ENCODE peak calls at places on chromosomes 7 and 10, in four cellular contexts. One of them, this sample, is unnamed.
A peak's percentile ranks its signal among the peaks of the same experiment; 100 is the strongest.

GRCh38 chr7:10672186-10672585 is 301.5 kb upstream of the PHF14 start:
- DNase-seq in heart left ventricle: no peak
- DNase-seq in A549: no peak
- DNase-seq in endothelial cell of umbilical vein: no peak
- DNase-seq in this sample: no peak

GRCh38 chr7:48171190-48171589 is at the start of gene ABCA13:
- DNase-seq in heart left ventricle: no peak
- DNase-seq in A549: no peak
- DNase-seq in endothelial cell of umbilical vein: no peak
- DNase-seq in this sample: no peak

GRCh38 chr7:55083206-55083605 is 64.4 kb downstream of the EGFR start:
- DNase-seq in heart left ventricle: no peak
- DNase-seq in A549: no peak
- DNase-seq in endothelial cell of umbilical vein: no peak
- DNase-seq in this sample: no peak

GRCh38 chr7:36406156-36406555 is 16.5 kb downstream of the ANLN start:
- DNase-seq in heart left ventricle: no peak
- DNase-seq in A549: no peak
- DNase-seq in endothelial cell of umbilical vein: peak; percentile 40
- DNase-seq in this sample: no peak

GRCh38 chr10:75868601-75869000 is 437.2 kb downstream of the LRMDA start:
- DNase-seq in heart left ventricle: no peak
- DNase-seq in A549: no peak
- DNase-seq in endothelial cell of umbilical vein: no peak
- DNase-seq in this sample: no peak

GRCh38 chr7:12567015-12567414 is 3.5 kb upstream of the SCIN start:
- DNase-seq in heart left ventricle: no peak
- DNase-seq in A549: no peak
- DNase-seq in endothelial cell of umbilical vein: no peak
- DNase-seq in this sample: no peak

GRCh38 chr7:40700653-40701475 is 566.1 kb downstream of the SUGCT start:
- DNase-seq in heart left ventricle: no peak
- DNase-seq in A549: no peak
- DNase-seq in endothelial cell of umbilical vein: no peak
- DNase-seq in this sample: no peak

GRCh38 chr7:32223721-32224120 is 153.5 kb upstream of the PDE1C start:
- DNase-seq in heart left ventricle: no peak
- DNase-seq in A549: no peak
- DNase-seq in endothelial cell of umbilical vein: no peak
- DNase-seq in this sample: no peak

GRCh38 chr7:98296833-98297232 is 15.3 kb downstream of the BRI3 start:
- DNase-seq in heart left ventricle: no peak
- DNase-seq in A549: no peak
- DNase-seq in endothelial cell of umbilical vein: no peak
- DNase-seq in this sample: no peak

GRCh38 chr7:701086-701671 is 25.3 kb upstream of the DNAAF5 start:
- DNase-seq in heart left ventricle: no peak
- DNase-seq in A549: no peak
- DNase-seq in endothelial cell of umbilical vein: no peak
- DNase-seq in this sample: no peak

GRCh38 chr10:113115534-113115933 is 165.5 kb downstream of the TCF7L2 start:
- DNase-seq in heart left ventricle: no peak
- DNase-seq in A549: no peak
- DNase-seq in endothelial cell of umbilical vein: no peak
- DNase-seq in this sample: no peak

GRCh38 chr10:29636178-29636577 is 1.4 kb upstream of the SVIL start:
- DNase-seq in heart left ventricle: no peak
- DNase-seq in A549: no peak
- DNase-seq in endothelial cell of umbilical vein: peak; percentile 90
- DNase-seq in this sample: no peak

GRCh38 chr10:124705021-124705740 is 39.0 kb downstream of the FAM53B start:
- DNase-seq in heart left ventricle: no peak
- DNase-seq in A549: no peak
- DNase-seq in endothelial cell of umbilical vein: no peak
- DNase-seq in this sample: no peak

GRCh38 chr10:77582710-77583115 is 54.9 kb downstream of the KCNMA1 start:
- DNase-seq in heart left ventricle: no peak
- DNase-seq in A549: peak; percentile 55
- DNase-seq in endothelial cell of umbilical vein: no peak
- DNase-seq in this sample: no peak

GRCh38 chr7:116502201-116503096 is 2.9 kb downstream of the CAV2 start:
- DNase-seq in heart left ventricle: no peak
- DNase-seq in A549: peak; percentile 35
- DNase-seq in endothelial cell of umbilical vein: peak; percentile 36
- DNase-seq in this sample: no peak

GRCh38 chr7:1692500-1693418 is 22.7 kb downstream of the ELFN1 start:
- DNase-seq in heart left ventricle: peak; percentile 12
- DNase-seq in A549: no peak
- DNase-seq in endothelial cell of umbilical vein: no peak
- DNase-seq in this sample: no peak

GRCh38 chr7:101939136-101939695 is 121.8 kb downstream of the CUX1 start:
- DNase-seq in heart left ventricle: no peak
- DNase-seq in A549: no peak
- DNase-seq in endothelial cell of umbilical vein: no peak
- DNase-seq in this sample: no peak

GRCh38 chr7:5630670-5631069 is 150.8 kb downstream of the RNF216 start:
- DNase-seq in heart left ventricle: no peak
- DNase-seq in A549: no peak
- DNase-seq in endothelial cell of umbilical vein: no peak
- DNase-seq in this sample: no peak

GRCh38 chr10:58513189-58514101 is 773 bp downstream of the BICC1 start:
- DNase-seq in heart left ventricle: peak; percentile 68
- DNase-seq in A549: peak; percentile 69
- DNase-seq in endothelial cell of umbilical vein: peak; percentile 7
- DNase-seq in this sample: no peak

GRCh38 chr10:102262744-102263370 is 17.5 kb downstream of the GBF1 start:
- DNase-seq in heart left ventricle: no peak
- DNase-seq in A549: no peak
- DNase-seq in endothelial cell of umbilical vein: no peak
- DNase-seq in this sample: no peak

GRCh38 chr10:52599586-52600200 is 172.9 kb downstream of the MBL2 start:
- DNase-seq in heart left ventricle: no peak
- DNase-seq in A549: no peak
- DNase-seq in endothelial cell of umbilical vein: no peak
- DNase-seq in this sample: no peak

GRCh38 chr7:152313879-152314604 is 121.8 kb downstream of the KMT2C start:
- DNase-seq in heart left ventricle: peak; percentile 35
- DNase-seq in A549: peak; percentile 43
- DNase-seq in endothelial cell of umbilical vein: peak; percentile 96
- DNase-seq in this sample: peak; percentile 84

GRCh38 chr7:11313801-11314200 is 340.1 kb downstream of the PHF14 start:
- DNase-seq in heart left ventricle: no peak
- DNase-seq in A549: no peak
- DNase-seq in endothelial cell of umbilical vein: no peak
- DNase-seq in this sample: no peak

GRCh38 chr7:135974667-135975066 is 2.5 kb downstream of the MTPN start:
- DNase-seq in heart left ventricle: no peak
- DNase-seq in A549: no peak
- DNase-seq in endothelial cell of umbilical vein: no peak
- DNase-seq in this sample: no peak

GRCh38 chr7:17932770-17933169 is 7.5 kb downstream of the SNX13 start:
- DNase-seq in heart left ventricle: no peak
- DNase-seq in A549: no peak
- DNase-seq in endothelial cell of umbilical vein: no peak
- DNase-seq in this sample: no peak

GRCh38 chr7:13990319-13990983 is 985 bp upstream of the ETV1 start:
- DNase-seq in heart left ventricle: peak; percentile 51
- DNase-seq in A549: peak; percentile 23
- DNase-seq in endothelial cell of umbilical vein: peak; percentile 73
- DNase-seq in this sample: peak; percentile 54

GRCh38 chr7:13988011-13988410 is 1.5 kb downstream of the ETV1 start:
- DNase-seq in heart left ventricle: no peak
- DNase-seq in A549: no peak
- DNase-seq in endothelial cell of umbilical vein: peak; percentile 45
- DNase-seq in this sample: no peak

GRCh38 chr7:13989944-13990295 is 454 bp upstream of the ETV1 start:
- DNase-seq in heart left ventricle: no peak
- DNase-seq in A549: no peak
- DNase-seq in endothelial cell of umbilical vein: no peak
- DNase-seq in this sample: no peak

GRCh38 chr7:13988765-13989137 is 715 bp downstream of the ETV1 start:
- DNase-seq in heart left ventricle: peak; percentile 26
- DNase-seq in A549: no peak
- DNase-seq in endothelial cell of umbilical vein: peak; percentile 67
- DNase-seq in this sample: no peak

DNA sequence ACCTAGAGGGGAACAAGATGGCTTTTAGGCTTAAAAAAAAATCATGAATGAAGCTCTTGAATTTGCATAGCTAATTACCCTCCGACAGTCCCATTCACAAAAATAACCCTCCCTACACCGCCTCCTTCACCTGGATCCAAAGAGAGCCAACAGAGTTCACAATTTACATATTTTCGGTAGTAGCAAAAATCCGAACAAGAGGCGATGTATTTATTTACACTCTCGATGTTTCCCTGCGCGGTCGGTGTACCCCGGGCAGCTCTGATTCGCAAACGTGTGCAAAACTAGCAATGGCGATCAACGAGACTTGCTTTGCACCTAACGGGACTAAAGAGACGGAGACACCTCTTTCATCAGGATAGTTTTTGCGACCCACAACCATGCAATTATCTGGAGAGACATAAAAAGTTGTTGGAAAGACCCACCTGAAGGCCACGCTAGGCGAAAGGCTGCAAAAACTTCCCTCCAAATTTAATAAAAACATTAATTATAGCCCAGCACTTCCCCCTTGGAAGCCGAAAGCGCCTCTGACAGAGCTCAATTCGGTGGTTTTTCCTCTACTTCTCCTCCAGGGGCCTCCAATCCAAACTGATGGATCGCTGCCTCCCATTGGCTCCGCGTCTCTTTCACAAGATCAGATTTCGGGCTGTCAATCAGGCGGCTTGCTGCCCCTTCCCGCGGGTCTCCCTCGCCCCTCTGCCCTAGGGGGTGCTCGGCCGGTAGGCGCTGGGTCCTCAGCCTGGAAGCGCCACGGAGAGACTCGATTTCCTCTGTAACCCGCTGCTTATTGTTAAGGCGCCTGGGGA is at the start of gene ETV1:
- DNase-seq in heart left ventricle: peak; percentile 75
- DNase-seq in A549: peak; percentile 79
- DNase-seq in endothelial cell of umbilical vein: peak; percentile 81
- DNase-seq in this sample: peak; percentile 55
- TF ChIP-seq POLR2A in heart left ventricle: peak; percentile 39
- TF ChIP-seq POLR2A in A549: no peak
- TF ChIP-seq POLR2A in endothelial cell of umbilical vein: peak; percentile 33
- TF ChIP-seq POLR2A in this sample: no peak

GRCh38 chr10:73627300-73627699 is 14.0 kb downstream of the MYOZ1 start:
- DNase-seq in heart left ventricle: no peak
- DNase-seq in A549: no peak
- DNase-seq in endothelial cell of umbilical vein: no peak
- DNase-seq in this sample: no peak

GRCh38 chr10:73629165-73629564 is 12.1 kb downstream of the MYOZ1 start:
- DNase-seq in heart left ventricle: no peak
- DNase-seq in A549: no peak
- DNase-seq in endothelial cell of umbilical vein: no peak
- DNase-seq in this sample: no peak

GRCh38 chr10:73628405-73628804 is 12.9 kb downstream of the MYOZ1 start:
- DNase-seq in heart left ventricle: no peak
- DNase-seq in A549: no peak
- DNase-seq in endothelial cell of umbilical vein: no peak
- DNase-seq in this sample: no peak

GRCh38 chr10:73625004-73625883 is 16.0 kb downstream of the MYOZ1 start:
- DNase-seq in heart left ventricle: peak; percentile 25
- DNase-seq in A549: peak; percentile 60
- DNase-seq in endothelial cell of umbilical vein: peak; percentile 47
- DNase-seq in this sample: peak; percentile 69

DNA sequence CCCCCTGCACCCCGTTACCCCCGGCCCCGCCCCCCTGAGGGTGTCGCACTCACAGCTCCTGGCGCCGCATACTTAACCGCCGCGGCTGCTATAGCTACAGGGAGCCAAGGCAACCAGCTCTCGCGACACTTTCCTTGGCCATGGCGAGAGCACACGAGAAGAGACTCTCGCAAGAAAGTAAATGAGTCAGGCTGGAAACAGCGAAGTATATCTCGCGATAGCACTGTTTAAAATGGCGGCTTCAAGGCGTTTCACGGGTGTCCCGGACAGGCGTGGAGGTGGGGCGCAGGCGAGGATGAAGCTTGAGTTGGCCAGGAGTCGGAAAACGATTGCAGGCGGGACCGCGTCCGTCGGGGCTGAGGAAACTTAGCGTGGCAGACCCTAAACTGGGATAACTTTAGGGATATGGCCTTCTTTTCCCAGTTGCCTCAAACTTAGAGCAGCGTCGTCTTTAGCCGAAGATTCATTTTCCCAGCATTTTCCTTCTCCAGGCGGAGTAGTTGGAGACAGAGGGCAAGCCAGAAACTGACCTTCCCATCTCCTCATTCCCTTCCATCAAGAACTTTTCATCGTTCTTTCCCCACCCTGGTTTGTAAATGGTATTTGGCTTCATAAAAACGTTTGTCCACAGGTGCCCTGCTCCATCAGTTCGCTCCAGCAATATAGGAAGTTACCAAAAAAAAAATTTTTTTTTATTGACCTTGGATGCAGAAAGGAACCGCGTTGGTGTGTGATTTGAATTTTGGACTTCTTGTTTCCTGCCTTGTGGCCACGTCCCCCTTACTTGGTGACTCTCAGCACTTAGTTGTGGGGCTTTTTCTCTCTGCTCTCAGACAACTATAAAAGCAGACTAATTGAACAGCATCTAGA is 15.2 kb downstream of the MYOZ1 start:
- DNase-seq in heart left ventricle: peak; percentile 93
- DNase-seq in A549: peak; percentile 99
- DNase-seq in endothelial cell of umbilical vein: peak; percentile 99
- DNase-seq in this sample: peak; percentile 98
- TF ChIP-seq POLR2A in heart left ventricle: peak; percentile 51
- TF ChIP-seq POLR2A in A549: peak; percentile 83
- TF ChIP-seq POLR2A in endothelial cell of umbilical vein: peak; percentile 92
- TF ChIP-seq POLR2A in this sample: peak; percentile 92

GRCh38 chr10:119652361-119652760 is 1.2 kb downstream of the BAG3 start:
- DNase-seq in heart left ventricle: no peak
- DNase-seq in A549: peak; percentile 71
- DNase-seq in endothelial cell of umbilical vein: peak; percentile 77
- DNase-seq in this sample: peak; percentile 79
- TF ChIP-seq POLR2A in heart left ventricle: no peak
- TF ChIP-seq POLR2A in A549: no peak
- TF ChIP-seq POLR2A in endothelial cell of umbilical vein: peak; percentile 56
- TF ChIP-seq POLR2A in this sample: peak; percentile 51

DNA sequence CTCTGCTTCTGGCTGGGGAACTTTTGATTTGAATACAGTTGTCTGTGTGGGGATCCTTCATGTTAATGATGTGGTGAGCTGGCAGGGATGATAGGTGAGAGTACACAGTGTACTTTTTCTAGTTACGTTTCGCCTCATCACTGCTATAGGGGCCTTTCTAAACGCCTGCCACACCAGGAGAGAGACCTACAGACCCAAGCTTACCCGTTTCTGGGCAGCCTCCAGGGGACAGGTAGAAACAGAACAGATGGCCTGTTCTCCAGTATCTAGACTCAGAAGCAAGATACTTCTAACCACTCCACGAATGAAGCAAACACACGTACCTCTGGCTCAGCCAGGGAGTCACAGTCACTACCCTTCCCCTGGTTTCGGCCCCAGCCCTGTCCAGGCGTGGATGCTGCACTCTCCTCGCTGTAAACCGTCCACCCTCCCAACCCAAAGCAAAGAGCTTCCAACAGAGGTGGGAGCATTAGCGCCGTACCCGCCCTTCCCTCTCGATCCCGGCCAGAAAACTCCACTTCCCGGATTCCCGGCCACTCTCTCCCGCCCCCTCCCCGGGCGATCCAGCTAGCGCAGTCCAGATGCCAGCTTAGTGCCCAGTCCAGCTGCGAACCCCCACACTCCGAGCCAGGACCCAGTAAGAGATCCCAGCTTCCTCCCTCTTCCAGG is 1.2 kb downstream of the CCDC6 start:
- DNase-seq in heart left ventricle: peak; percentile 44
- DNase-seq in A549: no peak
- DNase-seq in endothelial cell of umbilical vein: peak; percentile 44
- DNase-seq in this sample: peak; percentile 24
- TF ChIP-seq POLR2A in heart left ventricle: no peak
- TF ChIP-seq POLR2A in A549: no peak
- TF ChIP-seq POLR2A in endothelial cell of umbilical vein: no peak
- TF ChIP-seq POLR2A in this sample: peak; percentile 67